ENCODE peak calls at places on chromosome 14, in five cellular contexts. Q is WERI-Rb-1, P is NCI-H82, K is GM12865, T is body of pancreas. G is an unnamed sample.
A peak's percentile ranks its signal among the peaks of the same experiment; 100 is the strongest.

GRCh38 chr14:24398943-24399801 is at the start of gene NYNRIN:
- DNase-seq in Q (peak; percentile 68), P (peak; percentile 84), K (no peak), T (peak; percentile 54), G (no peak)

GRCh38 chr14:102655154-102655553 is 62.7 kb downstream of the RCOR1 start:
- DNase-seq in Q (no peak), P (no peak), K (no peak), T (no peak), G (no peak)

GRCh38 chr14:95300697-95301526 is 18.8 kb downstream of the CLMN start:
- DNase-seq in Q (no peak), P (no peak), K (no peak), T (no peak), G (no peak)

GRCh38 chr14:32413967-32414640 is 85.0 kb downstream of the AKAP6 start:
- DNase-seq in Q (no peak), P (no peak), K (no peak), T (no peak), G (no peak)

GRCh38 chr14:64504897-64505771 is 564 bp downstream of the ZBTB1 start:
- DNase-seq in Q (peak; percentile 88), P (peak; percentile 91), K (peak; percentile 93), T (peak; percentile 91), G (peak; percentile 94)

GRCh38 chr14:95484296-95484695 is 32.2 kb downstream of the SYNE3 start:
- DNase-seq in Q (no peak), P (no peak), K (no peak), T (no peak), G (no peak)

GRCh38 chr14:58401587-58401986 is 5.9 kb downstream of the TOMM20L start:
- DNase-seq in Q (no peak), P (peak; percentile 22), K (no peak), T (no peak), G (no peak)

GRCh38 chr14:68795602-68796417 is 2.9 kb upstream of the ZFP36L1 start:
- DNase-seq in Q (peak; percentile 80), P (peak; percentile 18), K (peak; percentile 94), T (peak; percentile 85), G (peak; percentile 91)

GRCh38 chr14:97219356-97220017 is 422.3 kb downstream of the VRK1 start:
- DNase-seq in Q (no peak), P (no peak), K (no peak), T (no peak), G (no peak)